ENCODE peak calls at places on chromosomes 7 and 10, in six cellular contexts. W, H, P, R, Y and G are unnamed samples.

GRCh38 chr7:131948434-131949053 is 392.1 kb upstream of the PODXL start:
- DNase-seq in W (peak; percentile 11), H (peak; percentile 25), P (peak; percentile 89), R (peak; percentile 53), Y (peak; percentile 50), G (no peak)

GRCh38 chr7:94701555-94701973 is 45.6 kb upstream of the SGCE start:
- DNase-seq in W (peak; percentile 94), H (no peak), P (peak; percentile 58), R (peak; percentile 56), Y (peak; percentile 17), G (peak; percentile 60)

GRCh38 chr7:131057524-131058065 is 270.1 kb upstream of the MKLN1 start:
- DNase-seq in W (no peak), H (no peak), P (no peak), R (no peak), Y (no peak), G (peak; percentile 51)

GRCh38 chr7:95690367-95690947 is 81.9 kb upstream of the DYNC1I1 start:
- DNase-seq in W (peak; percentile 59), H (no peak), P (peak; percentile 73), R (peak; percentile 63), Y (peak; percentile 53), G (peak; percentile 75)

GRCh38 chr7:125516194-125516593 is 586.6 kb upstream of the POT1 start:
- DNase-seq in W (no peak), H (no peak), P (no peak), R (no peak), Y (peak; percentile 4), G (no peak)

GRCh38 chr10:109887272-109887671 is 36.0 kb downstream of the XPNPEP1 start:
- DNase-seq in W (no peak), H (peak; percentile 17), P (no peak), R (no peak), Y (no peak), G (no peak)

GRCh38 chr7:105345725-105346124 is 43.0 kb downstream of the SRPK2 start:
- DNase-seq in W (no peak), H (no peak), P (no peak), R (no peak), Y (no peak), G (no peak)

GRCh38 chr10:85194685-85195084 is 866.3 kb downstream of the CCSER2 start:
- DNase-seq in W (no peak), H (no peak), P (no peak), R (no peak), Y (no peak), G (no peak)

GRCh38 chr10:100683004-100683403 is 62.4 kb upstream of the PAX2 start:
- DNase-seq in W (no peak), H (no peak), P (no peak), R (no peak), Y (no peak), G (no peak)

GRCh38 chr10:21212275-21212674 is 313.2 kb downstream of the SKIDA1 start:
- DNase-seq in W (no peak), H (no peak), P (no peak), R (no peak), Y (no peak), G (no peak)

GRCh38 chr10:4652111-4653010 is 173.6 kb upstream of the AKR1E2 start:
- DNase-seq in W (no peak), H (no peak), P (no peak), R (no peak), Y (no peak), G (peak; percentile 17)

DNA sequence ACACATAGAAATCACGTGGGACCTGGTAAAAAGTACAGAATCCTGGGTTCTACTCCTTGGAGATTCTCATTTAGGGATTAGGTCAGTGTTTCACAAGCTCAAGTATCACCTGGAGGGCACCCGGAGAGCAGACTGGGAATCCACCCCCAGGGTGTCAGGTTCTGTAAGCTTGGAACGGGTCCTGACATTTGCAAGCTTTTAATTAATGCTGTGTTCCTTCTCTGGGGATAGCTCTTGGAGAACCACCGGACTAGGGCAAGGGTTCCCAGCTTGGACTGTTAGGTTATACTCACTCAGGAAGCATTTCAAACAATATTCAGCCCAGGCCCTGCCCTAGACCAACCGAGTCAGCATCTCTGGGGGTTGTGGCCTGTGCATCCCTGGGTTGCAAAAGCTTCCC is 23.0 kb downstream of the TCF7L2 start:
- DNase-seq in W (no peak), H (no peak), P (no peak), R (no peak), Y (no peak), G (no peak)
- H3K4me2 ChIP-seq in W (no peak overlapping the region), H (no peak overlapping the region), P (no peak overlapping the region), R (no peak overlapping the region), Y (no peak overlapping the region), G (no peak overlapping the region)

GRCh38 chr7:18896343-18896975 is 221.0 kb downstream of the TWIST1 start:
- DNase-seq in W (peak; percentile 60), H (no peak), P (no peak), R (no peak), Y (no peak), G (no peak)
- H3K4me2 ChIP-seq in W (peak overlapping the region; percentile 81), H (no peak overlapping the region), P (no peak overlapping the region), R (no peak overlapping the region), Y (no peak overlapping the region), G (no peak overlapping the region)

DNA sequence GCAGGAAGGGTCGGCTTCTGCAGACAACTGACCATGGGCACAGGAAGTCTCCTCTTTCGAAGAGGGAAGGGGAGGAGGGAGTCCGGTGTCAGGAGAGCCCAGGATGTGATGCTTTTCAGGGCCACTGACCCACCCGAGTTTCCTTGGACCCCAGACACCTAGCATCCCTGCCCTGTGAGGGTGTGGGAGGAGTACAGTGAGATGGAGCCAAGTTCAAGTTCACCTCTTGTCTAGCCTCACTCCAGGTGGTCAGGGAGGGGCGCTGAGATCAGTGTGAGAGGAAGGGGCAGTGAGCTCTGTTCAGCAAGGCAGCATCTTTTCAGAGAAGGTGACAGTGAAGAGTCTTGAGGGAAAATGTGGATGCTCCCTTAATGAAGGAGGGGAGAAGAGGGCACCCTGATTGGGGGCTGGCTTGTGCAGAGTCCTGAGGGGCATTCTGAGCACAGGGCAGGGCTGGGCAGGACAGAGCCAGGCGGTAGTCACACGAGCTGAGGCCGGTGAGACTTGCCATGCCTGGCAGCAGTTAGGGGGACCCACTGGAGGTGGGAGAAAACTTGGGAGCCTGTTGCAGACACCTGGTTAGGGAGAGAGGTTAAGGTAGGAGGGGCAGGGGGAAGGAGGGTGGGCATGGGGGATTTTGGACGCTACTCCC is 49.7 kb downstream of the ADCY1 start:
- DNase-seq in W (no peak), H (no peak), P (no peak), R (no peak), Y (no peak), G (no peak)
- H3K4me2 ChIP-seq in W (no peak overlapping the region), H (no peak overlapping the region), P (no peak overlapping the region), R (no peak overlapping the region), Y (no peak overlapping the region), G (no peak overlapping the region)

DNA sequence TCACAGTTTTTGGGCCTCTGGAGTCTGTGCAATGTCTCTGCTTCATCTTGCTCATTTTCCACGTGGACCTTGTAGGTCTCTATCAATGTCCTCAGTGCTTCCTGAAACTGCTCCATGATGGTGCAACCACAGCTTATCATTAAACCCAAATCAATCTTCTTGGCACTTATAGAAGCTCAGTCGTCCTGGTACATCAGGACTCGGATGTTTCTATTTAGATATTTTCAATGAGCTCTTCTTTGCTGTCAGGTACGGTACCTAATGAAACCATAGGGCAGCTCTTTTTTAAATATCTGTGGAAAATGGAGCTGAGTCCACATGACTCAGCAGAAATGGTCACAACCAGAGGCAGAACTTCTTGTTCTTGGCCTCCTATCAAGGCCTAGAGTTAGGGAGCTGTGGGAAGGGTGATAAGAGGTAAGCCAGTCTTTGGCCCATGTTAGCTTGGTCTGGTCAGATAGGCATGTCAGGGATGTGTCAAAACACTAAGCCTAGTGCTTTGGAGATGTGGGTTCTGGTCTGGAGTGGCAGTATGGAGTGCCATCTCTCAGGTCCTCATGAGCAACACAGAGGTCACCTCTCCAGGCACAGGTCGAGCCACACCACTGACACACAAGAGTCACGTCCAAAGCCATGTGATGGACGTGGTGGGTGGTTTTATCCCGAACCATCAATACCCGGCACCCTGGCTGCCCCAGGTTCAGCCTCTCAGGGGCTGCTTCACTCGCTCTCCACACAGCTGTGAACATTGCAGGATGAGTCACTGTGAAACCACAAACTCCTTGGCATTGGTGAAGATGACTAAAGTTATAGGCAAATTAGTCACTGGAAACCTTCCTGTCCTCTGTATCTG is 87.0 kb downstream of the TBXAS1 start:
- DNase-seq in W (peak; percentile 88), H (no peak), P (peak; percentile 88), R (no peak), Y (peak; percentile 47), G (peak; percentile 97)
- H3K4me2 ChIP-seq in W (no peak overlapping the region), H (no peak overlapping the region), P (peak overlapping the region; percentile 70), R (no peak overlapping the region), Y (no peak overlapping the region), G (peak overlapping the region; percentile 33)

DNA sequence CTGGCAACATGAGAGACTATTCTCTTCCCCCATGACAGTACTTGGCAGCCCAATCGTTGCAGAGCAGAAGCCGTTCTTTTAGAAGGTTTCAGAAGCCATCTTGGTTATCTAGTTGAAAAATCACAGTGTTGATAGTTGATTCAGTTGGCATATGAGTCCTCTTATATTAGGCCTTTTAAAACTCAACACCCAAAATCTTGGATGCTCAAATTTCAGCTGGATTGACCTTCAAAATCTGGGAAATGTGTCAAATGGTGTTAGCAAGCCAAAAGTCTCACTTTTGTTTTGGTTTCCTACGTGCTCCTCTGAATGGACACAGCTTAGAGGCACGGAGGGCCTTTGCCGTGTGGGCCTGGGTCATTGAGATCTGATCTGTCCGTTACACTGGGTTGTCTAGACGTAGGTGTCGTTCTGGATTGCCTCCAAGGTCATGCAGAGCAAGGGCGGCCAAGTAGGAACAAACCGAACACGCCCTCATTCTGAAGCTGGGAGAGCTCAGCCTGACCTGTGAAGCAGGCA is 59.3 kb upstream of the BMPER start:
- DNase-seq in W (no peak), H (no peak), P (no peak), R (no peak), Y (no peak), G (no peak)
- H3K4me2 ChIP-seq in W (no peak overlapping the region), H (no peak overlapping the region), P (no peak overlapping the region), R (no peak overlapping the region), Y (no peak overlapping the region), G (no peak overlapping the region)

GRCh38 chr10:127979017-127979416 is 72.1 kb downstream of the PTPRE start:
- DNase-seq in W (peak; percentile 83), H (peak; percentile 3), P (no peak), R (no peak), Y (no peak), G (peak; percentile 88)

GRCh38 chr10:127978481-127978880 is 71.6 kb downstream of the PTPRE start:
- DNase-seq in W (no peak), H (peak; percentile 7), P (no peak), R (no peak), Y (no peak), G (no peak)

GRCh38 chr10:127976701-127977367 is 69.9 kb downstream of the PTPRE start:
- DNase-seq in W (peak; percentile 70), H (peak; percentile 4), P (no peak), R (no peak), Y (no peak), G (peak; percentile 79)

GRCh38 chr10:127976286-127976685 is 69.4 kb downstream of the PTPRE start:
- DNase-seq in W (no peak), H (peak; percentile 9), P (no peak), R (peak; percentile 45), Y (no peak), G (peak; percentile 64)

DNA sequence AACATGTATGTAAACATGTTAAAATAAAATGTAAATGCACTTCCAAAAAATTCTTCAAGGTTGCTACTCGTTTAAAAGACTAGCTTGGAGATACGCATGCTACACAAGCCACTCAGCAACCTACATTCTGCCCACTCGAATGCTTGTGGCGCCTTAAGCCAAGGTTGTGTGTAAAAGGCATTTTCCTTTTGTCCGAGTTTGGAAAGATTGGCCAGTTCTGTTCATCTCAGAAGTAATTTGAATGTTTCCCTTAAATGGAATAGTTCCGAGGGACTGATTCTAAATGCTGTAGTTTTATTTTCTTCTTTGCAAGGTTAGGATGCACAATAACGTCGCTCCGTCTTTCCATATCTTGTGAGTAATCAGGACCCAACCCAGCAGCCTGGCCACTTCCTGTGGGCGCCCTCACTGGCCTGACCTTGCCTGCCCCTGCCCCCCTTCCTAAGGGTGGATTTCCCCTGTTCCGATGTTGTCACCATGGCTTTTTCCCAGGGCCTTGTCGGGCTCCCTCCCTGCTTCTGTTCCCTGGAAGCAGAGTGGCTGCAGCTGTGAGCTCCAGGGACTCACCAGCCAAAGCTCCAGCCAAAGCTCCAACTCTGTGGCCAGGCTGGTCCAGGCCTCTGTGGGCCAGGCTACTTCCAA is 70.6 kb downstream of the PTPRE start:
- DNase-seq in W (peak; percentile 96), H (peak; percentile 29), P (peak; percentile 5), R (no peak), Y (no peak), G (peak; percentile 97)
- H3K4me2 ChIP-seq in W (peak overlapping the region; percentile 42), H (no peak overlapping the region), P (no peak overlapping the region), R (no peak overlapping the region), Y (no peak overlapping the region), G (no peak overlapping the region)